ENCODE peak calls at places on chromosomes 1 and 21, in five cellular contexts. One of them, this sample, is unnamed.

GRCh38 chr1:107804134-107804533 is 160.8 kb downstream of the VAV3 start:
- DNase-seq in H1: no peak
- DNase-seq in GM12878: no peak
- DNase-seq in HEK293T: no peak
- DNase-seq in NT2/D1: no peak
- DNase-seq in this sample: no peak

GRCh38 chr1:181056560-181056959 is 22.8 kb downstream of the MR1 start:
- DNase-seq in GM12878: no peak
- DNase-seq in H1: no peak
- DNase-seq in HEK293T: no peak
- DNase-seq in NT2/D1: no peak
- DNase-seq in this sample: no peak

GRCh38 chr1:218350909-218351616 is 5.9 kb downstream of the TGFB2 start:
- DNase-seq in H1: no peak
- DNase-seq in GM12878: no peak
- DNase-seq in HEK293T: no peak
- DNase-seq in NT2/D1: no peak
- DNase-seq in this sample: no peak

GRCh38 chr1:93358293-93358692 is 12.6 kb downstream of the DR1 start:
- DNase-seq in GM12878: no peak
- DNase-seq in HEK293T: no peak
- DNase-seq in NT2/D1: no peak
- DNase-seq in H1: no peak
- DNase-seq in this sample: no peak

GRCh38 chr1:213887842-213888241 is 99.9 kb upstream of the PROX1 start:
- DNase-seq in H1: no peak
- DNase-seq in GM12878: no peak
- DNase-seq in HEK293T: no peak
- DNase-seq in NT2/D1: no peak
- DNase-seq in this sample: no peak

GRCh38 chr1:26468911-26469310 is 3.3 kb upstream of the HMGN2 start:
- DNase-seq in GM12878: no peak
- DNase-seq in NT2/D1: no peak
- DNase-seq in H1: no peak
- DNase-seq in HEK293T: no peak
- DNase-seq in this sample: no peak

GRCh38 chr1:29505537-29506220 is 269.4 kb downstream of the PTPRU start:
- DNase-seq in H1: peak
- DNase-seq in HEK293T: no peak
- DNase-seq in NT2/D1: no peak
- DNase-seq in GM12878: no peak
- DNase-seq in this sample: no peak

GRCh38 chr1:233304489-233305102 is 9.1 kb upstream of the PCNX2 start:
- DNase-seq in H1: no peak
- DNase-seq in NT2/D1: no peak
- DNase-seq in HEK293T: peak
- DNase-seq in GM12878: no peak
- DNase-seq in this sample: no peak

GRCh38 chr1:229254910-229255541 is 15.9 kb upstream of the RAB4A start:
- DNase-seq in HEK293T: no peak
- DNase-seq in NT2/D1: no peak
- DNase-seq in H1: no peak
- DNase-seq in GM12878: no peak
- DNase-seq in this sample: peak

GRCh38 chr1:20358761-20359263 is 68.1 kb downstream of the VWA5B1 start:
- DNase-seq in HEK293T: peak
- DNase-seq in H1: no peak
- DNase-seq in GM12878: no peak
- DNase-seq in NT2/D1: no peak
- DNase-seq in this sample: peak

GRCh38 chr1:211549092-211549749 is 29.7 kb downstream of the SLC30A1 start:
- DNase-seq in HEK293T: no peak
- DNase-seq in GM12878: no peak
- DNase-seq in NT2/D1: no peak
- DNase-seq in H1: no peak
- DNase-seq in this sample: no peak

GRCh38 chr1:235017719-235018118 is 110.9 kb downstream of the TOMM20 start:
- DNase-seq in NT2/D1: no peak
- DNase-seq in HEK293T: no peak
- DNase-seq in GM12878: no peak
- DNase-seq in H1: no peak
- DNase-seq in this sample: peak

GRCh38 chr1:94045465-94046056 is 75.4 kb downstream of the ABCA4 start:
- DNase-seq in H1: peak
- DNase-seq in GM12878: no peak
- DNase-seq in NT2/D1: peak
- DNase-seq in HEK293T: peak
- DNase-seq in this sample: peak

GRCh38 chr1:151816964-151817730 is 11.9 kb upstream of the LINGO4 start:
- DNase-seq in H1: no peak
- DNase-seq in NT2/D1: no peak
- DNase-seq in HEK293T: no peak
- DNase-seq in GM12878: no peak
- DNase-seq in this sample: no peak

GRCh38 chr1:116927049-116927798 is 17.5 kb downstream of the PTGFRN start:
- DNase-seq in NT2/D1: no peak
- DNase-seq in H1: no peak
- DNase-seq in GM12878: no peak
- DNase-seq in HEK293T: no peak
- DNase-seq in this sample: no peak

GRCh38 chr1:22662986-22663408 is 10.0 kb downstream of the C1QB start:
- DNase-seq in NT2/D1: no peak
- DNase-seq in H1: no peak
- DNase-seq in HEK293T: no peak
- DNase-seq in GM12878: no peak
- DNase-seq in this sample: no peak

GRCh38 chr1:92291372-92291999 is 7.3 kb downstream of the GLMN start:
- DNase-seq in HEK293T: peak
- DNase-seq in H1: no peak
- DNase-seq in NT2/D1: peak
- DNase-seq in GM12878: no peak
- DNase-seq in this sample: peak

GRCh38 chr1:89610457-89610991 is 22.4 kb upstream of the LRRC8C start:
- DNase-seq in H1: no peak
- DNase-seq in NT2/D1: no peak
- DNase-seq in GM12878: no peak
- DNase-seq in HEK293T: no peak
- DNase-seq in this sample: no peak

GRCh38 chr1:167762061-167762746 is 40.4 kb downstream of the MPZL1 start:
- DNase-seq in NT2/D1: no peak
- DNase-seq in H1: no peak
- DNase-seq in GM12878: no peak
- DNase-seq in HEK293T: no peak
- DNase-seq in this sample: no peak

GRCh38 chr1:231828182-231828920 is 201.8 kb downstream of the DISC1 start:
- DNase-seq in GM12878: no peak
- DNase-seq in NT2/D1: no peak
- DNase-seq in H1: no peak
- DNase-seq in HEK293T: no peak
- DNase-seq in this sample: peak

GRCh38 chr1:119711804-119712341 is at the start of gene PHGDH:
- DNase-seq in HEK293T: peak
- DNase-seq in H1: peak
- DNase-seq in NT2/D1: peak
- DNase-seq in GM12878: peak
- DNase-seq in this sample: peak

GRCh38 chr21:42356036-42356435 is 5.2 kb upstream of the TFF2 start:
- DNase-seq in HEK293T: no peak
- DNase-seq in NT2/D1: no peak
- DNase-seq in GM12878: no peak
- DNase-seq in H1: no peak
- DNase-seq in this sample: no peak

GRCh38 chr1:178633068-178633467 is 92.0 kb upstream of the RALGPS2 start:
- DNase-seq in NT2/D1: no peak
- DNase-seq in H1: no peak
- DNase-seq in GM12878: no peak
- DNase-seq in HEK293T: no peak
- DNase-seq in this sample: no peak

GRCh38 chr1:184085667-184086066 is 34.1 kb downstream of the TSEN15 start:
- DNase-seq in NT2/D1: no peak
- DNase-seq in HEK293T: no peak
- DNase-seq in GM12878: no peak
- DNase-seq in H1: no peak
- DNase-seq in this sample: no peak
- TF ChIP-seq SUZ12 in NT2/D1: no peak
- TF ChIP-seq SUZ12 in HEK293T: no peak
- TF ChIP-seq SUZ12 in GM12878: no peak
- TF ChIP-seq SUZ12 in H1: no peak
- TF ChIP-seq SUZ12 in this sample: no peak

GRCh38 chr1:8378202-8378601 is 60.3 kb downstream of the SLC45A1 start:
- DNase-seq in NT2/D1: no peak
- DNase-seq in HEK293T: no peak
- DNase-seq in GM12878: no peak
- DNase-seq in H1: no peak
- DNase-seq in this sample: no peak
- TF ChIP-seq SUZ12 in NT2/D1: no peak
- TF ChIP-seq SUZ12 in HEK293T: no peak
- TF ChIP-seq SUZ12 in GM12878: no peak
- TF ChIP-seq SUZ12 in H1: no peak
- TF ChIP-seq SUZ12 in this sample: no peak

DNA sequence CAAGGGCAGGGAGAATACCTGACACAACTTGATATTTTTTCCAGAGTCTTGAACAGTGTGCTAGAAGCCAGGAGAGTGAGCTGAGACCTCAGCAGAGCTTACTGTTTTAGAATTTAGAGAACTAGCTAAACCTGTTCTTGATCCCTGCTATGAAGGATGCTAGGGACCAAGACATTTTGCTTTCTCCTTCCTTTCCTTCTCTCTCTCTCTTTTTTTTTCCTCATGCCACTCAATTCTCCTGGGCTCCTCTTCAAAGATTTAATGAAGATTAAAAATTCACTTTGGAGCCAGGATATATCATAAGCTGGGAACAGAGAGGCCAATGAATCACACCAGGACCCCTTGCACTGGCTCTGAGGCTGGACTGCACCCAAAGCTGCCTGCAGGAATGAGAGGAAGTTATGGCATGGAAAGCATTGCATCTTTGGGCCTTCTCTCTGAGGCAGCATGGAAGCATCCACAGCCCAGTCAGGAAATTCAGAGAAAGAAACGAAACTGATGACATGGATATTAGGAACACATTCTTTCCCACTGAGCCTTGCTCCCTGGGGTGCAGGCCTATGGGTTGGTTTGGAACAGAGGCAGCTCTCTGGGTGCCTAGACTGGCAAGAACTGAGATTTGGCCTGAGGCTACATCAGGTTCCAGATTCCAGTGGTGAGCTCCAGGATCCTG is 98.8 kb downstream of the NGF start:
- DNase-seq in HEK293T: no peak
- DNase-seq in GM12878: no peak
- DNase-seq in H1: no peak
- DNase-seq in NT2/D1: no peak
- DNase-seq in this sample: no peak
- TF ChIP-seq SUZ12 in HEK293T: no peak
- TF ChIP-seq SUZ12 in GM12878: no peak
- TF ChIP-seq SUZ12 in H1: no peak
- TF ChIP-seq SUZ12 in NT2/D1: no peak
- TF ChIP-seq SUZ12 in this sample: no peak

DNA sequence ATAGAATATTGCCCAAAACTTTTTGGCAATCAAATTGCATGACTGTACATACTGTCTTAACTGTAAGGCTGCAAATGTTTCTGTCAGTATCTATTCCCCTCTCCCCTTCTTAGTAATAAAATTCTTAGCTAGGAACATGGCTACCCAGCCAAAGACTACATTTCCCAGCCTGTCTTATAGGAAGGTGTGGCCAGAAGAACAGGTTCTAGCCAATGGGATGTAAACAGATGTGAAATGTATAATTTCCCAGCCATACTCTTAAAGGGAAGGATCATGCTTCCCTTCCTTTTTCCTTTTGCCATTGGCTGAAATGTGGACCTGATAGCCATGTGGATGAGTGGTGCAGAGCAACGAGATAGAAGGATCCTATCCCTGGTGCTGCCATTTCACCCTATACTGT is 7.0 kb upstream of the HIVEP3 start:
- DNase-seq in H1: no peak
- DNase-seq in GM12878: no peak
- DNase-seq in NT2/D1: no peak
- DNase-seq in HEK293T: peak
- DNase-seq in this sample: no peak
- TF ChIP-seq SUZ12 in H1: no peak
- TF ChIP-seq SUZ12 in GM12878: no peak
- TF ChIP-seq SUZ12 in NT2/D1: no peak
- TF ChIP-seq SUZ12 in HEK293T: no peak
- TF ChIP-seq SUZ12 in this sample: no peak

GRCh38 chr1:53529555-53529954 is 70.4 kb downstream of the DMRTB1 start:
- DNase-seq in GM12878: no peak
- DNase-seq in H1: no peak
- DNase-seq in HEK293T: no peak
- DNase-seq in NT2/D1: no peak
- DNase-seq in this sample: no peak

GRCh38 chr1:53535226-53535625 is 76.0 kb downstream of the DMRTB1 start:
- DNase-seq in H1: no peak
- DNase-seq in HEK293T: no peak
- DNase-seq in NT2/D1: no peak
- DNase-seq in GM12878: no peak
- DNase-seq in this sample: no peak

GRCh38 chr1:53530550-53530949 is 71.4 kb downstream of the DMRTB1 start:
- DNase-seq in NT2/D1: no peak
- DNase-seq in GM12878: no peak
- DNase-seq in HEK293T: no peak
- DNase-seq in H1: no peak
- DNase-seq in this sample: no peak

GRCh38 chr1:53535846-53536245 is 76.6 kb downstream of the DMRTB1 start:
- DNase-seq in HEK293T: no peak
- DNase-seq in NT2/D1: no peak
- DNase-seq in H1: no peak
- DNase-seq in GM12878: no peak
- DNase-seq in this sample: no peak

DNA sequence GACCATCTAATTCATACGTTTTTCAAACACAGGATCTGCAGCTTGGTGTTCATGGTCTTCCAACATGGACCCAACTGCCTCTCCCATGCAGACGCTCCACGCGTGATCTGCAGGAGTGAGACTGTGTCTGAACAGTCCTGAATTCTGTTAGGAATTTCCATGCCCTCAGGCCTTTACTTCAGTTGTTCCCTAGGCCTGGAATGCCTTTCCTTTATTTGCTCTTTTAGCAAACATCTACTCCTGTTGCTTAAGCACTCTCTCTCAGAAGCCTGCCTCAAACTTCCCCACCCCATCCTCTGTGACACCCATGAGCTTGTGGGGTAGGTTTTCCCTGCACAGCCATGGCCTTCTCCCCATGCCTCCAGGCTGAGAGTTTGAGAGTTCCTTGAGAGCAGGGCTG is 73.7 kb downstream of the DMRTB1 start:
- DNase-seq in H1: no peak
- DNase-seq in HEK293T: no peak
- DNase-seq in GM12878: no peak
- DNase-seq in NT2/D1: no peak
- DNase-seq in this sample: no peak
- TF ChIP-seq SUZ12 in H1: no peak
- TF ChIP-seq SUZ12 in HEK293T: no peak
- TF ChIP-seq SUZ12 in GM12878: no peak
- TF ChIP-seq SUZ12 in NT2/D1: no peak
- TF ChIP-seq SUZ12 in this sample: no peak

GRCh38 chr1:155392898-155393411 is 72.3 kb downstream of the RUSC1 start:
- DNase-seq in NT2/D1: no peak
- DNase-seq in GM12878: no peak
- DNase-seq in H1: no peak
- DNase-seq in HEK293T: no peak
- DNase-seq in this sample: no peak

GRCh38 chr1:155389831-155390230 is 69.1 kb downstream of the RUSC1 start:
- DNase-seq in HEK293T: no peak
- DNase-seq in NT2/D1: no peak
- DNase-seq in H1: no peak
- DNase-seq in GM12878: no peak
- DNase-seq in this sample: no peak
- TF ChIP-seq SUZ12 in HEK293T: no peak
- TF ChIP-seq SUZ12 in NT2/D1: no peak
- TF ChIP-seq SUZ12 in H1: no peak
- TF ChIP-seq SUZ12 in GM12878: no peak
- TF ChIP-seq SUZ12 in this sample: no peak

GRCh38 chr21:43835061-43835460 is 30.0 kb upstream of the AGPAT3 start:
- DNase-seq in HEK293T: no peak
- DNase-seq in NT2/D1: no peak
- DNase-seq in GM12878: no peak
- DNase-seq in H1: no peak
- DNase-seq in this sample: no peak
- TF ChIP-seq SUZ12 in HEK293T: no peak
- TF ChIP-seq SUZ12 in NT2/D1: no peak
- TF ChIP-seq SUZ12 in GM12878: no peak
- TF ChIP-seq SUZ12 in H1: no peak
- TF ChIP-seq SUZ12 in this sample: no peak

This sample was measured in HepG2.